ENCODE peak calls at places on chromosomes 11 and 22, in seven cellular contexts. S, Q, R, D, T, K and U are unnamed samples.

GRCh38 chr11:19696904-19697303 is 15.7 kb upstream of the NAV2 start:
- DNase-seq in Q (no peak), R (no peak), D (no peak), S (no peak), T (no peak), K (no peak), U (no peak)

GRCh38 chr11:116471608-116472007 is 301.2 kb downstream of the BUD13 start:
- DNase-seq in D (peak), R (peak), K (peak), S (peak), T (no peak), Q (peak), U (peak)

GRCh38 chr11:109001585-109001984 is 336.7 kb downstream of the DDX10 start:
- DNase-seq in R (no peak), S (no peak), D (no peak), K (no peak), Q (no peak), T (no peak), U (no peak)

GRCh38 chr11:122327528-122327927 is 211.5 kb upstream of the BLID start:
- DNase-seq in R (no peak), D (no peak), S (no peak), T (no peak), K (no peak), Q (no peak), U (no peak)

GRCh38 chr22:49936018-49936972 is 17.9 kb downstream of the CRELD2 start:
- DNase-seq in D (peak), Q (peak), K (peak), S (peak), T (peak), R (no peak), U (peak)

GRCh38 chr22:36554101-36554500 is 25.1 kb upstream of the EIF3D start:
- DNase-seq in R (no peak), Q (no peak), T (no peak), S (no peak), K (no peak), D (no peak), U (no peak)

GRCh38 chr11:102457865-102458264 is 5.3 kb upstream of the TMEM123 start:
- DNase-seq in T (no peak), K (no peak), S (no peak), D (no peak), Q (no peak), R (no peak), U (no peak)

GRCh38 chr11:64874308-64874707 is 4.1 kb downstream of the EHD1 start:
- DNase-seq in D (no peak), Q (peak), T (no peak), K (no peak), S (peak), R (no peak), U (no peak)

GRCh38 chr22:44382461-44383038 is 69.8 kb upstream of the SHISAL1 start:
- DNase-seq in S (peak), Q (no peak), R (no peak), T (no peak), K (no peak), D (no peak), U (no peak)

GRCh38 chr22:40238425-40239344 is 61.0 kb downstream of the TNRC6B start:
- DNase-seq in T (peak), K (peak), S (peak), D (peak), Q (peak), R (no peak), U (no peak)

GRCh38 chr11:32312865-32313403 is 122.4 kb downstream of the WT1 start:
- DNase-seq in K (peak), T (peak), Q (peak), R (peak), D (peak), S (peak), U (no peak)

GRCh38 chr11:14905104-14906033 is 13.3 kb upstream of the CYP2R1 start:
- DNase-seq in D (peak), Q (peak), S (peak), R (no peak), K (peak), T (peak), U (no peak)

GRCh38 chr11:82004537-82005213 is 729.0 kb downstream of the FAM181B start:
- DNase-seq in S (peak), D (no peak), T (no peak), R (no peak), K (peak), Q (peak), U (peak)

GRCh38 chr11:9047986-9048522 is 43.3 kb downstream of the SCUBE2 start:
- DNase-seq in K (peak), S (no peak), Q (no peak), T (peak), R (no peak), D (peak), U (no peak)

GRCh38 chr22:25970348-25970995 is 198.8 kb upstream of the SEZ6L start:
- DNase-seq in K (no peak), D (no peak), S (no peak), Q (no peak), R (no peak), T (no peak), U (no peak)

GRCh38 chr11:20058749-20059458 is 101.4 kb downstream of the DBX1 start:
- DNase-seq in S (no peak), K (no peak), T (no peak), Q (peak), R (no peak), D (peak), U (no peak)

GRCh38 chr11:124441519-124441918 is 4.0 kb downstream of the OR8B8 start:
- DNase-seq in K (no peak), R (no peak), D (no peak), S (no peak), Q (no peak), T (no peak), U (no peak)

GRCh38 chr11:24642648-24643047 is 145.8 kb downstream of the LUZP2 start:
- DNase-seq in D (no peak), Q (no peak), K (no peak), T (no peak), S (no peak), R (no peak), U (no peak)

GRCh38 chr11:15826826-15827225 is 529.5 kb downstream of the SOX6 start:
- DNase-seq in T (no peak), K (peak), D (peak), S (no peak), R (no peak), Q (no peak), U (no peak)

GRCh38 chr11:43943357-43943930 is 1.0 kb downstream of the C11orf96 start:
- DNase-seq in R (no peak), K (no peak), S (no peak), Q (peak), T (peak), D (peak), U (no peak)

GRCh38 chr22:35010543-35010942 is 55.4 kb upstream of the ISX start:
- DNase-seq in Q (no peak), S (no peak), K (no peak), D (no peak), R (no peak), T (no peak), U (no peak)

GRCh38 chr11:15707971-15708370 is 593.2 kb downstream of the INSC start:
- DNase-seq in R (no peak), D (peak), T (no peak), K (no peak), S (peak), Q (peak), U (peak)

GRCh38 chr22:24419480-24419860 is 7.9 kb upstream of the ADORA2A start:
- DNase-seq in D (no peak), K (no peak), Q (no peak), R (no peak), S (no peak), T (no peak), U (no peak)

GRCh38 chr22:29481265-29482000 is 1.4 kb downstream of the NEFH start:
- DNase-seq in Q (no peak), R (no peak), T (no peak), D (no peak), K (peak), S (no peak), U (no peak)

GRCh38 chr22:27628891-27629631 is 172.5 kb downstream of the MN1 start:
- DNase-seq in K (no peak), T (no peak), D (no peak), S (no peak), Q (no peak), R (no peak), U (no peak)

GRCh38 chr22:29083576-29084566 is 11.0 kb downstream of the KREMEN1 start:
- DNase-seq in D (no peak), T (no peak), Q (peak), S (no peak), R (no peak), K (peak), U (no peak)

GRCh38 chr11:16778286-16778685 is 39.8 kb downstream of the C11orf58 start:
- DNase-seq in D (no peak), Q (no peak), S (no peak), T (no peak), R (no peak), K (no peak), U (no peak)

GRCh38 chr11:88596786-88597185 is 259.2 kb upstream of the CTSC start:
- DNase-seq in K (peak), T (no peak), R (no peak), Q (peak), S (peak), D (peak), U (no peak)

GRCh38 chr11:30143098-30143705 is 87.6 kb upstream of the FSHB start:
- DNase-seq in S (peak), R (no peak), K (peak), D (peak), T (no peak), Q (peak), U (peak)

GRCh38 chr11:65833297-65834030 is at the start of gene SNX32:
- DNase-seq in K (peak), R (no peak), Q (peak), D (peak), T (peak), S (peak), U (peak)

GRCh38 chr11:1701041-1701807 is 4.2 kb downstream of the KRTAP5-6 start:
- DNase-seq in Q (peak), T (no peak), K (no peak), R (no peak), S (peak), D (no peak), U (no peak)

GRCh38 chr11:28227460-28227859 is 119.3 kb downstream of the METTL15 start:
- DNase-seq in S (no peak), T (no peak), Q (no peak), K (no peak), D (peak), R (no peak), U (no peak)

GRCh38 chr22:29907753-29908515 is 25.0 kb downstream of the MTMR3 start:
- DNase-seq in K (peak), Q (peak), T (peak), R (peak), S (peak), D (peak), U (peak)

GRCh38 chr22:18976197-18976751 is 40.2 kb upstream of the PRODH start:
- DNase-seq in K (no peak), S (no peak), Q (no peak), D (no peak), R (no peak), T (no peak), U (no peak)

GRCh38 chr11:6357222-6357621 is 33.1 kb upstream of the SMPD1 start:
- DNase-seq in S (peak), Q (peak), K (peak), T (peak), R (peak), D (peak), U (peak)

GRCh38 chr11:67404515-67405195 is 772 bp downstream of the TBC1D10C start:
- DNase-seq in K (no peak), S (no peak), T (no peak), Q (no peak), R (no peak), D (no peak), U (no peak)

GRCh38 chr11:133803026-133803425 is 42.3 kb downstream of the SPATA19 start:
- DNase-seq in D (no peak), Q (peak), S (no peak), T (no peak), R (no peak), K (no peak), U (no peak)

GRCh38 chr11:63687845-63688244 is 6.5 kb downstream of the RTN3 start:
- DNase-seq in T (no peak), R (no peak), K (peak), D (no peak), S (no peak), Q (no peak), U (no peak)

GRCh38 chr22:30701872-30702271 is 7.2 kb downstream of the OSBP2 start:
- DNase-seq in D (peak), Q (peak), S (peak), K (peak), T (no peak), R (no peak), U (no peak)

GRCh38 chr11:48064306-48064705 is 83.9 kb downstream of the PTPRJ start:
- DNase-seq in K (peak), R (no peak), Q (peak), D (peak), S (peak), T (no peak), U (no peak)

GRCh38 chr11:135033545-135033944 is 621.5 kb upstream of the B3GAT1 start:
- DNase-seq in Q (peak), R (no peak), S (peak), T (no peak), D (no peak), K (no peak), U (no peak)
- TF ChIP-seq CTCF in Q (peak), R (no peak), S (peak), T (no peak), D (no peak), K (no peak), U (peak)

DNA sequence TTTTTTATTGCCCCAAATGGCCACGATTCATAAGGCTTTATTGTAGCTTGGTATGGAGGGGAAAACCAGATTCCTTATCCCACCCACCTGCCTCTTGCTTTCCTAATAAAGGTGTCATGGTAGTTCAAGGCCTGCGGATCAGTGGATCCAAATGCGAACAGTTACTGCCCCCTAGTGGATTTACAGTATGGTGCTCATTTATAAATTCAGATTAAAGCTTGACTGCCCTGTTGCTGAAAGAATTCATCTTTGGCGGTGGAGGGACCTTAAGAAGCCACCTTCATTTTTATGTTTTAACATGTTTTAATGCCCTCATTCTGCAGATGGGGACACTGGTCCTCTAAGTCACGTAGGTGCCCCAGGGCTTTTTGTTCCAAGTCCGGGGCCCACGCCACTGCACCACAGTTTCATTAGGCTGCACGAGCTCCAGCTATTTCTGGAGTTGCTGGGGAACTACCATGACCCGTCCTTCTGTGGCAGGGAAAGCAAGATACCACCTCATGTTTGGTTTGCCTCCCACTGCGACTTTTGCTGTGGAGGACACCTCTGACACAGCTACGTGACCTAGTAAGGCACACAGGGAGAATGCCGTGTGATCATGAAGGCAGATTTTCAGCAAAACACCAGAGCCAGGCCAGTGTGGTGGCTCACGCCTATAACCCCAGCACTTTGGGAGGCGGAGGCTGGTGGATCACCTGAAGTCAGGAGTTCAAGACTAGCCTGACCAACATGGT is 15.6 kb upstream of the INCENP start:
- DNase-seq in D (peak), T (peak), K (peak), Q (peak), S (peak), R (no peak), U (peak)
- TF ChIP-seq CTCF in D (peak), T (peak), K (peak), Q (peak), S (peak), R (peak), U (peak)

GRCh38 chr11:113476553-113476952 is 1.4 kb upstream of the DRD2 start:
- DNase-seq in D (no peak), Q (no peak), K (no peak), R (no peak), S (no peak), T (no peak), U (no peak)

GRCh38 chr11:113475160-113475761 is at the start of gene DRD2:
- DNase-seq in K (no peak), Q (peak), S (no peak), D (no peak), T (no peak), R (no peak), U (no peak)

GRCh38 chr11:113474362-113475159 is 637 bp downstream of the DRD2 start:
- DNase-seq in D (peak), S (peak), Q (peak), T (peak), R (peak), K (peak), U (peak)

GRCh38 chr11:113473983-113474361 is 1.2 kb downstream of the DRD2 start:
- DNase-seq in D (no peak), K (no peak), Q (no peak), S (no peak), T (no peak), R (no peak), U (no peak)

DNA sequence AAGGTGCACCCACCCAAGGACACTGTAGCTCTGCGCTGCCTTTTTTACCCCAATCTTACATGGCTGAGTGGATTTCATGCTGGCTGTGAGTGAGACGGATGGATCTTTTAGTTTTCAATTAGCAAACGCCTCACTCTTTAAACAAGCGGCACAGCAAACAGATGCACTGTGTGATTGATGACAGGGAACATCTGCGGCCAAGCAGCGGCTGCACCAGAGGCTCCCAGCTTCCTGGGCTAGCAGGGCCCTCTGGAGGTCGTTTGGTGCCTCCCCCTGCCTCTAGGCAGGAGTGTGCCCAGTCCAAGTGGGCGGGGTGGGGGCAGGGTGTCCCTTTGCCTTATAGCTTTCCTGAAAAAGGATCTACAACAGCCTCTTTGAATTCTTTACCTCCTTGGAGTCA is 2.1 kb upstream of the DRD2 start:
- DNase-seq in K (no peak), T (no peak), D (no peak), R (no peak), S (no peak), Q (no peak), U (no peak)
- TF ChIP-seq CTCF in K (no peak), T (no peak), D (no peak), R (peak), S (no peak), Q (no peak), U (no peak)

GRCh38 chr11:126411971-126412381 is 56.5 kb downstream of the ST3GAL4 start:
- DNase-seq in K (no peak), Q (no peak), T (no peak), R (no peak), D (no peak), S (no peak), U (no peak)
- TF ChIP-seq CTCF in K (peak), Q (peak), T (no peak), R (no peak), D (peak), S (peak), U (no peak)

GRCh38 chr11:57377098-57377497 is 3.9 kb downstream of the PRG3 start:
- DNase-seq in T (no peak), Q (no peak), K (peak), R (no peak), D (no peak), S (no peak), U (no peak)
- TF ChIP-seq CTCF in T (no peak), Q (no peak), K (no peak), R (no peak), D (no peak), S (no peak), U (no peak)

DNA sequence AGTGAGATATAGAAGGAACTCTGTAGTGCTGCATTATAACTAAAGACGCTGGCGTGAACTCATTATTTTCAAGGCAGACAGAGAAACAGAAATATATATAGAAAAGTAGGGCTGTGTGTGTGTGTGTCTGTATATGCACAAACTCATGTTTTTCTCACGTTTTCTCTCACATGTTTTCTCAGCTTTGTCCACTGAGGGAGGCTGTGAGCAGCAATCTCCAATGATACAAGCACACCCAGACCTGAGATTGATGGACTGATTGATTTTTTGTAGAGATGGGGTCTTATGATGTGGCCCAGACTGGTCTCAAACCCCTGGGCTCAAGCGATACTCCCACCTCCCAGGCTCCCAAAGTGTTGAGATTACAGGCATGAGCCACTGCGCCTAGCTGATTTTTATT is 122.5 kb downstream of the SERGEF start:
- DNase-seq in S (no peak), T (no peak), K (no peak), R (no peak), D (peak), Q (no peak), U (no peak)
- TF ChIP-seq CTCF in S (peak), T (no peak), K (no peak), R (no peak), D (no peak), Q (peak), U (no peak)

DNA sequence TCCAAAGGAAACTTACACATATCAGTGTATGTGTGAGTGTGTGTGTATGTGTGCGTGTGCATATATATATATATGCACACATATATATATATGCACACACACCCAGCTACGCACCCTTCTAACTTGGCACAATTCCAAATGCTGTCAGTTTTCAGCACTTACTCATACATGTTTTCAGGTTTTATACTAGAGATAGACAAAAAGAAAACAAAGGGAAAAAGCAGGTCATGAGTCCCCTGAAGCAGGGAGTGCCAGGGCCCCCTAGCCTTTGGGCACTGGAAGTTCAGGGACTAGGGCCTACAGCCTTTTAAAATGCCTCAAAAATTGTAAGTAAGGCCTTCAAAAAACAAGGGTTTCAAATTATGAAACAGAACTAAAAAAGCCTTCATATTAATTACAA is 265.4 kb downstream of the CADM1 start:
- DNase-seq in D (peak), S (no peak), Q (no peak), T (no peak), R (no peak), K (no peak), U (no peak)
- TF ChIP-seq CTCF in D (no peak), S (peak), Q (no peak), T (no peak), R (no peak), K (no peak), U (no peak)